ENCODE peak calls at places on chromosomes 4 and X, in four cellular contexts. K, M, E and U are unnamed samples.

GRCh38 chr4:119693127-119693526 is 64.5 kb upstream of the PDE5A start:
- DNase-seq in K (peak; percentile 32), M (no peak), E (peak; percentile 8), U (no peak)

GRCh38 chr4:89661490-89661889 is 175.5 kb downstream of the SNCA start:
- DNase-seq in K (peak; percentile 12), M (no peak), E (peak; percentile 78), U (no peak)

GRCh38 chr4:56757821-56758400 is 63.6 kb downstream of the SPINK2 start:
- DNase-seq in K (peak; percentile 62), M (no peak), E (peak; percentile 95), U (peak; percentile 70)

GRCh38 chr4:52659722-52660261 is 691 bp upstream of the USP46 start:
- DNase-seq in K (no peak), M (no peak), E (peak; percentile 23), U (no peak)

GRCh38 chr4:156109943-156110925 is 156.6 kb upstream of the CTSO start:
- DNase-seq in K (no peak), M (no peak), E (peak; percentile 44), U (no peak)

GRCh38 chrX:49991718-49992117 is 69.3 kb downstream of the CLCN5 start:
- DNase-seq in K (no peak), M (no peak), E (no peak), U (no peak)

GRCh38 chr4:54440394-54441223 is 211.5 kb downstream of the PDGFRA start:
- DNase-seq in K (peak; percentile 6), M (peak; percentile 16), E (peak; percentile 20), U (no peak)

GRCh38 chr4:39470402-39470801 is 11.5 kb downstream of the LIAS start:
- DNase-seq in K (no peak), M (no peak), E (no peak), U (no peak)

GRCh38 chrX:150201391-150201790 is 161.7 kb upstream of the MAMLD1 start:
- DNase-seq in K (no peak), M (no peak), E (no peak), U (no peak)

GRCh38 chrX:21975827-21976226 is 35.3 kb downstream of the SMS start:
- DNase-seq in K (peak; percentile 15), M (no peak), E (peak; percentile 71), U (peak; percentile 54)

GRCh38 chr4:140151700-140152014 is 2.3 kb downstream of the MAML3 start:
- DNase-seq in K (peak; percentile 75), M (peak; percentile 72), E (peak; percentile 92), U (no peak)

GRCh38 chr4:189792819-189793618 is 147.7 kb upstream of the FRG1 start:
- DNase-seq in K (peak; percentile 26), M (peak; percentile 3), E (peak; percentile 29), U (peak; percentile 13)

GRCh38 chr4:3314706-3315260 is 22.0 kb downstream of the RGS12 start:
- DNase-seq in K (no peak), M (no peak), E (no peak), U (no peak)

GRCh38 chrX:6199519-6199918 is 29.1 kb downstream of the NLGN4X start:
- DNase-seq in K (no peak), M (no peak), E (no peak), U (no peak)

GRCh38 chr4:55033296-55033695 is 92.1 kb downstream of the KDR start:
- DNase-seq in K (no peak), M (no peak), E (peak; percentile 4), U (no peak)

GRCh38 chrX:133437356-133437755 is 22.1 kb upstream of the GPC4 start:
- DNase-seq in K (no peak), M (no peak), E (no peak), U (no peak)